ENCODE peak calls at places on chromosome 10, in eight cellular contexts. Z is heart right ventricle, R is tibial nerve, Q is left lung, I is neuronal stem cell, P is mammary epithelial cell, Y is mesendoderm, F is endothelial cell of umbilical vein. K is an unnamed sample. For H3K4me1, the result is how much of the 10 kb centered on the place peaks cover.

GRCh38 chr10:8331387-8331786 is 276.9 kb downstream of the GATA3 start:
- DNase-seq in Z (no peak), R (no peak), Q (no peak), I (no peak), P (no peak), Y (no peak), F (no peak), K (no peak)

GRCh38 chr10:3935141-3935540 is 150.1 kb upstream of the KLF6 start:
- DNase-seq in Z (peak), R (no peak), Q (no peak), I (no peak), P (peak), Y (no peak), F (peak), K (peak)

GRCh38 chr10:69684981-69685353 is 54.9 kb downstream of the FAM241B start:
- DNase-seq in Z (no peak), R (no peak), Q (no peak), I (no peak), P (no peak), Y (no peak), F (no peak), K (no peak)

GRCh38 chr10:95273393-95274312 is 17.1 kb downstream of the PDLIM1 start:
- DNase-seq in Z (no peak), R (no peak), Q (no peak), I (no peak), P (peak), Y (peak), F (peak), K (peak)

GRCh38 chr10:128210215-128211063 is 84.2 kb upstream of the MKI67 start:
- DNase-seq in Z (peak), R (peak), Q (peak), I (peak), P (peak), Y (peak), F (peak), K (peak)

GRCh38 chr10:11335167-11335652 is 276.2 kb downstream of the USP6NL start:
- DNase-seq in Z (no peak), R (no peak), Q (peak), I (no peak), P (no peak), Y (peak), F (no peak), K (no peak)

GRCh38 chr10:8052970-8053445 is 1.5 kb upstream of the GATA3 start:
- DNase-seq in Z (no peak), R (no peak), Q (no peak), I (no peak), P (no peak), Y (no peak), F (no peak), K (no peak)

GRCh38 chr10:7566891-7567290 is 99.9 kb downstream of the ITIH5 start:
- DNase-seq in Z (no peak), R (no peak), Q (no peak), I (no peak), P (no peak), Y (no peak), F (no peak), K (no peak)

GRCh38 chr10:124579003-124579384 is 117.4 kb downstream of the LHPP start:
- DNase-seq in Z (no peak), R (no peak), Q (peak), I (no peak), P (peak), Y (no peak), F (no peak), K (no peak)

GRCh38 chr10:19815478-19816419 is 483 bp upstream of the PLXDC2 start:
- DNase-seq in Z (peak), R (peak), Q (peak), I (peak), P (peak), Y (peak), F (no peak), K (peak)

GRCh38 chr10:87053121-87053520 is 33.0 kb downstream of the FAM25A start:
- DNase-seq in Z (peak), R (no peak), Q (no peak), I (no peak), P (no peak), Y (no peak), F (no peak), K (peak)

GRCh38 chr10:96665306-96665705 is 55.0 kb downstream of the PIK3AP1 start:
- DNase-seq in Z (no peak), R (no peak), Q (no peak), I (no peak), P (no peak), Y (no peak), F (no peak), K (no peak)

GRCh38 chr10:133378251-133379096 is 588 bp upstream of the PAOX start:
- DNase-seq in Z (peak), R (peak), Q (peak), I (peak), P (peak), Y (peak), F (peak), K (no peak)

GRCh38 chr10:133467286-133467911 is 13.7 kb downstream of the SCART1 start:
- DNase-seq in Z (no peak), R (no peak), Q (no peak), I (no peak), P (no peak), Y (no peak), F (no peak), K (peak)

GRCh38 chr10:47031953-47032465 is 120.8 kb downstream of the PTPN20 start:
- DNase-seq in Z (no peak), R (no peak), Q (peak), I (no peak), P (peak), Y (no peak), F (no peak), K (peak)

GRCh38 chr10:118471863-118472262 is 123.6 kb downstream of the PRLHR start:
- DNase-seq in Z (no peak), R (no peak), Q (no peak), I (no peak), P (peak), Y (peak), F (no peak), K (no peak)

GRCh38 chr10:21976739-21977138 is 26.8 kb downstream of the DNAJC1 start:
- DNase-seq in Z (no peak), R (no peak), Q (no peak), I (peak), P (no peak), Y (peak), F (no peak), K (no peak)

GRCh38 chr10:61759751-61760150 is 97.0 kb downstream of the CABCOCO1 start:
- DNase-seq in Z (no peak), R (no peak), Q (no peak), I (no peak), P (no peak), Y (no peak), F (no peak), K (no peak)

GRCh38 chr10:61757001-61757400 is 94.3 kb downstream of the CABCOCO1 start:
- DNase-seq in Z (no peak), R (no peak), Q (no peak), I (no peak), P (no peak), Y (no peak), F (no peak), K (no peak)

GRCh38 chr10:61757525-61758397 is 95.0 kb downstream of the CABCOCO1 start:
- DNase-seq in Z (no peak), R (no peak), Q (no peak), I (no peak), P (peak), Y (no peak), F (peak), K (peak)

GRCh38 chr10:61760943-61761824 is 98.5 kb downstream of the CABCOCO1 start:
- DNase-seq in Z (no peak), R (no peak), Q (no peak), I (no peak), P (peak), Y (no peak), F (peak), K (no peak)

DNA sequence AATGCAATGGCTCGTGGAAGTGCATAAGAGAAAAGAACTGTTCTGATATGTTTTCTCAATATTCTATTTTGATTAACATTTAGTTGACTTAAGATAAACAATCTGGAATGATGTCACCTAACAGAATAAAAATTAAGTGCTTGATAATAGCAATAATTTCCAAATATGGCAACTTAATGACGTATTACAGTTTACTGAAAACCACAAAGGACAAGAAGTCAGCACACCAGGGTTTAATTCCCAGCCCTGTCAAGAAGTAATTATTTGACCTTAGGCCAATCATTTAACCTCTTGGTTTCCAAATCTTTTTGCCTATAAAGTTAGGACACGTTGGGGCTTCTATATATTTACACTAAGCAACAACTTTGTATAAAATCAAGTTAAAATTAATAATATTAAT is 95.7 kb downstream of the CABCOCO1 start:
- DNase-seq in Z (no peak), R (no peak), Q (no peak), I (no peak), P (no peak), Y (no peak), F (peak), K (no peak)
- H3K27ac ChIP-seq in Z (no peak), R (no peak), Q (no peak), I (no peak), P (no peak), Y (no peak), F (no peak), K (peak)

GRCh38 chr10:33365314-33365713 is 30.8 kb upstream of the NRP1 start:
- DNase-seq in Z (no peak), R (no peak), Q (no peak), I (no peak), P (no peak), Y (no peak), F (no peak), K (no peak)
- H3K4me3 ChIP-seq in Z (no peak), R (no peak), Q (no peak), I (no peak), P (no peak), Y (no peak), F (no peak), K (no peak)

DNA sequence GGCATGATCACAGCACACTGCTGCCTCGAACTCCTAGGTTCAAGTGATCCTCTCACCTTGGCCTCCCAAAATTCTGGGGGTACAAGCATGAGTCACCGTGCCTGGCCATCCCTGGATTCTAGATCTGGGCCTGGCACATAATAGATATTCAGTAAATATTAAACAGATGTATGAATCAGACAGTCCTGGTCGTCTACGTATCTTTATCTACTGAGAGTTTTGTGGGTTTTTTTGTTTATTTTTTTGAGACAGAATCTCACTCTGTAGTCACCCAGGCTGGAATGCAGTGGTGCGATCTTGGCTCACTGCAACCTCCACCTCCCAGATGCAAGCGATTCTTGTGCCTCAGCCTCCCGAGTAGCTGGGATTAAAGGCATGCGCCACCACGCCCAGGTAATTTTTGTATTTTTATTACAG is 24.3 kb upstream of the ITGB1 start:
- DNase-seq in Z (no peak), R (no peak), Q (no peak), I (no peak), P (peak), Y (no peak), F (peak), K (no peak)
- H3K4me1 ChIP-seq in Z (under half), R (under half), Q (half or more), I (under half), P (half or more), Y (under half), F (half or more), K (under half)

DNA sequence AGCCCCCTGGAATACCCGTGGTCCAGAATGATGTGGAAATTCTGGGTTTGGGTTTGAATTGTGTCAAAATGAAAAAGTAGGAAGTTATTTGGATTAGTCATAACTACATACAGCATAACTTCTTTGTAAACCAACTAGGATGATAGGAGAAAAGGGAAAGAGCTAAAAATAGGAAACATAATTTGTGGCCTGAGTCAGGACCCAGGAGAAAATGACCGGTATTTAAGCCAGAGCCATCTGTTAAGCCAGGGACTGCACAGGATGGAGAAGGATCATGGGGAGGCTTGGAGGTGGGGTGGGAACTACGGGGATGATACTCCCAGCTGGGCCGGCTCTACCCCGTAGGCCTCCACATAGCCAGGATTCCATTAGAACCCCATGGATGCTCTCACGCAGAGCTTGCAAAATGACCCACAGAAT is 98.6 kb downstream of the MYOF start:
- DNase-seq in Z (peak), R (no peak), Q (no peak), I (no peak), P (peak), Y (peak), F (no peak), K (no peak)
- H3K27ac ChIP-seq in Z (peak), R (no peak), Q (no peak), I (no peak), P (peak), Y (no peak), F (peak), K (peak)

GRCh38 chr10:114523876-114524275 is 119.6 kb upstream of the AFAP1L2 start:
- DNase-seq in Z (no peak), R (no peak), Q (no peak), I (no peak), P (no peak), Y (no peak), F (no peak), K (no peak)

GRCh38 chr10:114526497-114527238 is 122.4 kb upstream of the AFAP1L2 start:
- DNase-seq in Z (peak), R (peak), Q (peak), I (peak), P (peak), Y (peak), F (peak), K (peak)

GRCh38 chr10:114525368-114525949 is 121.2 kb upstream of the AFAP1L2 start:
- DNase-seq in Z (no peak), R (no peak), Q (no peak), I (no peak), P (peak), Y (peak), F (peak), K (no peak)

GRCh38 chr10:114521250-114521649 is 116.9 kb upstream of the AFAP1L2 start:
- DNase-seq in Z (no peak), R (no peak), Q (no peak), I (no peak), P (no peak), Y (no peak), F (no peak), K (no peak)

DNA sequence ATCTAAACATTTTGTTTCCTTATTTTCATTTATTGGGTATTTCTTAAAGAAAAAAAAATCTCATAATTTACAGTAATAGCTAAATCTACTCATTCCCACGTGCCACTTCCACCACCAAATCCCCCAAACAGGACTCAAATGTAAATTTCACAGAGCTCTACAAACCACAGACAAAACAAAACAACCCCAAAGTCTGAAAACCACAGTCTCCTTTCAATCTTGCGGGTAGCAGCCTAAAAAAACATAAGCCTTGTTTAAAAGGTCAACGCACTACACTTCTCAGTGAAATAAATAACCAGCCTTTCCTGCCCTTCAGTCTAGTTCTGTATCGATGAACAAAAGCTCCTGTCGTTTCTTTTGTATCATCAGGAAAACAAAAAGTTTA is 121.8 kb upstream of the AFAP1L2 start:
- DNase-seq in Z (no peak), R (no peak), Q (no peak), I (no peak), P (no peak), Y (no peak), F (no peak), K (no peak)
- H3K4me3 ChIP-seq in Z (peak), R (peak), Q (peak), I (peak), P (peak), Y (peak), F (no peak), K (peak)

GRCh38 chr10:132328738-132329137 is 3.3 kb upstream of the LRRC27 start:
- DNase-seq in Z (peak), R (no peak), Q (peak), I (no peak), P (no peak), Y (no peak), F (no peak), K (peak)
- H3K4me1 ChIP-seq in Z (under half), R (under half), Q (under half), I (under half), P (under half), Y (under half), F (under half), K (under half)

GRCh38 chr10:35971397-35971796 is 329.3 kb upstream of the FZD8 start:
- DNase-seq in Z (no peak), R (no peak), Q (no peak), I (no peak), P (no peak), Y (no peak), F (no peak), K (no peak)

GRCh38 chr10:35972275-35972674 is 330.2 kb upstream of the FZD8 start:
- DNase-seq in Z (no peak), R (no peak), Q (no peak), I (no peak), P (no peak), Y (no peak), F (no peak), K (no peak)
- H3K27ac ChIP-seq in Z (no peak), R (no peak), Q (no peak), I (no peak), P (no peak), Y (no peak), F (no peak), K (no peak)